ENCODE peak calls at places on chromosomes 4 and X, in five cellular contexts. X is mammary epithelial cell, U is iris pigment epithelial cell, W is caudate nucleus, P is SK-MEL-5. F is an unnamed sample.

GRCh38 chr4:153310793-153311192 is 33.7 kb upstream of the MND1 start:
- DNase-seq in X (no peak), U (no peak), W (no peak), P (no peak), F (no peak)

GRCh38 chr4:109185951-109186350 is 116.5 kb downstream of the COL25A1 start:
- DNase-seq in X (no peak), U (no peak), W (no peak), P (no peak), F (no peak)

GRCh38 chrX:10620121-10620699 is at the start of gene MID1:
- DNase-seq in X (peak; percentile 79), U (peak; percentile 90), W (peak; percentile 47), P (peak; percentile 78), F (no peak)

GRCh38 chr4:105644270-105644669 is 64.2 kb downstream of the INTS12 start:
- DNase-seq in X (peak; percentile 76), U (no peak), W (no peak), P (peak; percentile 22), F (no peak)

GRCh38 chr4:88823058-88823919 is 125.7 kb upstream of the NAP1L5 start:
- DNase-seq in X (peak; percentile 83), U (peak; percentile 99), W (peak; percentile 86), P (peak; percentile 73), F (peak; percentile 47)

GRCh38 chrX:40966204-40966820 is 118.9 kb upstream of the USP9X start:
- DNase-seq in X (no peak), U (no peak), W (no peak), P (no peak), F (no peak)

GRCh38 chr4:174749091-174749490 is 80.0 kb downstream of the GLRA3 start:
- DNase-seq in X (no peak), U (peak; percentile 21), W (no peak), P (no peak), F (no peak)

GRCh38 chrX:96883608-96884007 is at the start of gene RPA4:
- DNase-seq in X (no peak), U (no peak), W (no peak), P (no peak), F (no peak)

GRCh38 chrX:69664693-69665092 is 48.8 kb downstream of the EDA start:
- DNase-seq in X (no peak), U (no peak), W (no peak), P (no peak), F (no peak)

GRCh38 chr4:177596035-177596434 is 153.8 kb upstream of the AGA start:
- DNase-seq in X (peak; percentile 83), U (peak; percentile 64), W (peak; percentile 64), P (peak; percentile 23), F (no peak)

GRCh38 chr4:186204103-186204559 is 12.8 kb downstream of the CYP4V2 start:
- DNase-seq in X (no peak), U (peak; percentile 75), W (peak; percentile 47), P (no peak), F (peak; percentile 46)

GRCh38 chr4:40193018-40193571 is 3.7 kb upstream of the RHOH start:
- DNase-seq in X (no peak), U (no peak), W (no peak), P (no peak), F (no peak)

GRCh38 chr4:73309211-73309610 is 50.6 kb upstream of the ANKRD17 start:
- DNase-seq in X (no peak), U (peak; percentile 70), W (no peak), P (no peak), F (no peak)

GRCh38 chrX:23883737-23884354 is 23.9 kb downstream of the APOO start:
- DNase-seq in X (peak; percentile 89), U (peak; percentile 80), W (peak; percentile 1), P (peak; percentile 36), F (no peak)

GRCh38 chr4:18039113-18039512 is 17.6 kb upstream of the LCORL start:
- DNase-seq in X (peak; percentile 64), U (peak; percentile 35), W (no peak), P (no peak), F (no peak)

GRCh38 chr4:186037692-186038658 is 31.0 kb upstream of the TLR3 start:
- DNase-seq in X (peak; percentile 48), U (peak; percentile 82), W (peak; percentile 72), P (peak; percentile 82), F (peak; percentile 55)

GRCh38 chr4:171721937-171722336 is 91.3 kb upstream of the GALNTL6 start:
- DNase-seq in X (no peak), U (no peak), W (no peak), P (no peak), F (no peak)

F was measured in CMK.